ENCODE peak calls at places on chromosomes 5 and 9, in four cellular contexts. W is astrocyte, C is neural progenitor cell, D is hepatocyte. N is an unnamed sample.

GRCh38 chr9:114076237-114077161 is 1.6 kb downstream of the AMBP start:
- DNase-seq in W (no peak), C (no peak), D (no peak), N (no peak)

GRCh38 chr9:136756836-136757235 is 1.2 kb downstream of the LCN8 start:
- DNase-seq in W (no peak), C (no peak), D (no peak), N (no peak)

GRCh38 chr9:121676916-121677315 is 25.5 kb downstream of the DAB2IP start:
- DNase-seq in W (no peak), C (no peak), D (no peak), N (no peak)

GRCh38 chr9:128627906-128628305 is 28.7 kb downstream of the DYNC2I2 start:
- DNase-seq in W (no peak), C (no peak), D (no peak), N (no peak)

GRCh38 chr9:86549434-86549833 is 195.2 kb upstream of the TUT7 start:
- DNase-seq in W (peak; percentile 62), C (no peak), D (no peak), N (no peak)

GRCh38 chr5:26339576-26339975 is 698.8 kb downstream of the CDH9 start:
- DNase-seq in W (no peak), C (no peak), D (no peak), N (no peak)

GRCh38 chr9:15867334-15867733 is 314.5 kb downstream of the CCDC171 start:
- DNase-seq in W (no peak), C (no peak), D (no peak), N (no peak)

GRCh38 chr5:34655354-34655991 is 655 bp upstream of the RAI14 start:
- DNase-seq in W (peak; percentile 90), C (peak; percentile 59), D (peak; percentile 76), N (no peak)

GRCh38 chr9:34177906-34178697 is 741 bp upstream of the UBAP1 start:
- DNase-seq in W (no peak), C (no peak), D (no peak), N (no peak)

GRCh38 chr9:99660191-99660636 is 161.5 kb upstream of the NR4A3 start:
- DNase-seq in W (no peak), C (no peak), D (no peak), N (no peak)

GRCh38 chr5:59709833-59710232 is 183.7 kb downstream of the PDE4D start:
- DNase-seq in W (peak; percentile 87), C (peak; percentile 33), D (peak; percentile 24), N (peak; percentile 4)

GRCh38 chr5:137332296-137332695 is 166.8 kb downstream of the SPOCK1 start:
- DNase-seq in W (no peak), C (no peak), D (no peak), N (no peak)

GRCh38 chr5:35857606-35858205 is 1.0 kb downstream of the IL7R start:
- DNase-seq in W (peak; percentile 92), C (no peak), D (no peak), N (peak; percentile 48)

GRCh38 chr9:89923961-89924504 is 319.2 kb downstream of the GADD45G start:
- DNase-seq in W (peak; percentile 33), C (no peak), D (peak; percentile 42), N (no peak)

GRCh38 chr5:59275537-59276276 is 617.8 kb downstream of the PDE4D start:
- DNase-seq in W (peak; percentile 60), C (peak; percentile 83), D (peak; percentile 68), N (no peak)

GRCh38 chr9:85425153-85425611 is 316.6 kb downstream of the AGTPBP1 start:
- DNase-seq in W (no peak), C (peak; percentile 84), D (peak; percentile 83), N (peak; percentile 13)

GRCh38 chr5:141354900-141355469 is at the start of gene PCDHGA4:
- DNase-seq in W (no peak), C (no peak), D (no peak), N (no peak)

GRCh38 chr5:24804221-24804681 is 159.5 kb upstream of the CDH10 start:
- DNase-seq in W (peak; percentile 89), C (no peak), D (no peak), N (no peak)

GRCh38 chr5:178590141-178590923 is at the start of gene COL23A1:
- DNase-seq in W (peak; percentile 36), C (peak; percentile 90), D (peak; percentile 73), N (no peak)

GRCh38 chr5:76303917-76304316 is 99.2 kb upstream of the IQGAP2 start:
- DNase-seq in W (no peak), C (no peak), D (peak; percentile 48), N (peak; percentile 19)

GRCh38 chr5:16406630-16407029 is 59.0 kb downstream of the ZNF622 start:
- DNase-seq in W (no peak), C (no peak), D (no peak), N (no peak)

GRCh38 chr5:148913985-148914421 is 87.6 kb downstream of the ADRB2 start:
- DNase-seq in W (peak; percentile 99), C (peak; percentile 38), D (no peak), N (peak; percentile 98)

GRCh38 chr5:148911386-148911785 is 85.0 kb downstream of the ADRB2 start:
- DNase-seq in W (no peak), C (no peak), D (no peak), N (no peak)

GRCh38 chr5:148912146-148912545 is 85.7 kb downstream of the ADRB2 start:
- DNase-seq in W (no peak), C (no peak), D (no peak), N (no peak)

GRCh38 chr5:148913493-148913892 is 87.1 kb downstream of the ADRB2 start:
- DNase-seq in W (no peak), C (no peak), D (no peak), N (no peak)

DNA sequence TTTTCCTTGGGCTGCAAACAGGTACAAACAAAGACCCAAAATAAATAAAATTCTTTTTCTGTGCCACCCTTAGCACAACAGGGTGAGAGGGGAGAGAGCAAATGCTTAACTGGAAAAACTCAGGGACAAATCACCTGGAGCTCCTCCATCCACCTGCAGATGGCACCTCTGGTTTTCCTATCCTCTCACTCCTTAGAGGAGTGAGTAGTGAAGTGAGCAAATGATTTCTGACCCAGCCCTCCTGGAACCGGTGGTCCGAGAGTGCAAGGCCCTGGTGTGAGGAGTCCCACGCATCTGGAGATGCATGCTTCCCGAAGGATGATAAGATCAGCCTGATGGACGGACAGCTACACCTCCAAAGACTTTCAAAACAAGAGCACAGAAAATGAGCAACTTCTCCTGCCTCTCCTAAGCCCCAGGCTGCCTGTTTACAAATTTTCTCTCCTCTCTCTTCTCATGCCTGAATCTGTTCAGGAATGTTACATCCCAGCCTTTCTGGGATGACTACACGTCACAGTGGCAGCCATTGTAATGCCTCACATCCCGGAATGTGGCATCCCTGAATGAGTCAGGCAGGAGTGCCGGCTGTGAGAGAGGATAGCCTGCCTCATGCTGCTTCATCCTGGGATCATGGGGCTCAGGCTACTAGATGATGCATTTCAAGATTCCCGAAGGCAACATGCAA is 86.4 kb downstream of the ADRB2 start:
- DNase-seq in W (peak; percentile 98), C (peak; percentile 87), D (peak; percentile 56), N (peak; percentile 95)
- TF ChIP-seq CTCF in W (peak; percentile 19), C (peak; percentile 39), D (peak; percentile 41), N (peak; percentile 50)

GRCh38 chr9:97847474-97848236 is 5.4 kb upstream of the FOXE1 start:
- DNase-seq in W (no peak), C (no peak), D (no peak), N (no peak)
- TF ChIP-seq EZH2 in W (no peak), C (no peak), D (no peak), N (no peak)

DNA sequence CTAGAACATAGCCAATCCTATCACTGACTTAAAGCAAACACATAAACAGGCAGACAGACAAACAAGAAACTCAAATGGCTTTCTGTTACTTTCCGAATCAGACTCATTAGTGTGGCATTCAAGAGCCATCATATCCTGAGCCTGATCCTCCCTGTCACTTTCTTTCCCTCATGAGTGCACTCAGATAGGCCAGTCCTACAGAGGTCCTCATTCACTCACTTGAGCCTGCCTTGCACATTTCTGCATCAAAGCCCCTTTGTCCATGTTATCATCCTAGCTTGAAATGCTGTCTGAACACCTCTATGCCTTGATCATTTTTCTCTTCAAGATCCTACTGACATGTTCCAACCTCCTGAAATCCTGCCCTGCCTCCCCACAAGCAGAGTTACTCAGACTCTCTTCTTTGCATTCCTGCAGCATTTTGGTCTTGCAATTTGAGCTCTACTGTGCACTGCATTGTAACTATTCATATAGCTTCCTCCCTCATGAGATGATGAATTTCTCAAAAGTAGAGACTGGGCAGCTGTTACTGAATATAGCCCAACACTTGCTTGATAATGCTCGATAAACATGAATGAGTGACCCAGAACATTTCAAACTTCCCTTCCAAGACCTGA is 126.9 kb downstream of the PALM2AKAP2 start:
- DNase-seq in W (peak; percentile 50), C (no peak), D (no peak), N (no peak)
- TF ChIP-seq CTCF in W (no peak), C (no peak), D (no peak), N (peak; percentile 20)

GRCh38 chr5:3590253-3590966 is 5.2 kb upstream of the IRX1 start:
- DNase-seq in W (no peak), C (peak; percentile 78), D (no peak), N (no peak)
- TF ChIP-seq EZH2 in W (peak; percentile 84), C (peak; percentile 91), D (peak; percentile 96), N (no peak)

GRCh38 chr5:143491644-143492043 is 88.2 kb upstream of the NR3C1 start:
- DNase-seq in W (no peak), C (no peak), D (no peak), N (no peak)

GRCh38 chr5:143494162-143494561 is 90.7 kb upstream of the NR3C1 start:
- DNase-seq in W (peak; percentile 86), C (no peak), D (no peak), N (no peak)

GRCh38 chr5:143495124-143495523 is 91.6 kb upstream of the NR3C1 start:
- DNase-seq in W (no peak), C (no peak), D (no peak), N (no peak)

GRCh38 chr5:143494595-143494994 is 91.1 kb upstream of the NR3C1 start:
- DNase-seq in W (no peak), C (no peak), D (no peak), N (no peak)

GRCh38 chr5:143492783-143493182 is 89.3 kb upstream of the NR3C1 start:
- DNase-seq in W (no peak), C (no peak), D (no peak), N (no peak)
- TF ChIP-seq CTCF in W (no peak), C (no peak), D (no peak), N (no peak)

GRCh38 chr9:69190086-69190865 is 16.2 kb downstream of the TJP2 start:
- DNase-seq in W (no peak), C (no peak), D (no peak), N (no peak)
- TF ChIP-seq EZH2 in W (no peak), C (no peak), D (no peak), N (no peak)

DNA sequence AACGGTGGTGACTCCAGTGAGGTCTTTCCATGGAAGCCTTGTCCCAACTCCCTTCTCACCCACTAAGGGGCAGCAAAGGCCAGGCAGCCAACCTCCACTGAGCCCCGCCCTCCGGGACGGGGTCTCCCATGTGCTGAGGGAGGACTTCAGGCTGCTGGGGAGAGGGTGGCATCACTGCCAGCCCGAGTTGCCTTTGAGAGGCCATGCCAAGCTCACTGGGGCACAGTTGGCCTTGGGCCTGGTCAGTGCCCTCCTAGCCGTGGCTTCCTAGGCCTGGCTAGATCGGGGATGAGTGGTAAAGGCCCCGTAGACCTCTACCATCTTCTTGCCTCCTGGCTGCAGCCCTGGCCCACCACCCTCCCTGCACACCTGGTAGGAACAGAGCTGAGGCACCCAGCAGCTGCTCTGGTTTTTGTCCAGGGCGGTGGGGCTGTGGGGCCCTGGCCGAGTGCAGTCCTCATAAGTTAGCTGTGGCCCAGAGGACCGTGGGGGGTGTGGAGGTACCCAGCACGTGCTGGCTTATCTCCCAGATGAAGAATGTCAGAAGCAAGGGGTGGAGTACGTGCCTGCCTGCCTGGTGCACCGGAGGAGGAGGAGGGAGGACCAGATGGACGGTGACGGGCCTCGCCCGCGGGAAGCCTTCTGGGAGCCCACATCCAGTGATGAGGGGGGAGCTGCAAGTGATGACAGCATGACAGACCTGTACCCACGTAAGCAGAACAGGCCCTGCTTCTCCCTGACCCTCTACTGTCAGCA is 3.2 kb downstream of the SURF2 start:
- DNase-seq in W (no peak), C (peak; percentile 66), D (peak; percentile 59), N (no peak)
- TF ChIP-seq CTCF in W (no peak), C (peak; percentile 52), D (peak; percentile 39), N (no peak)

N was measured in keratinocyte.